ENCODE peak calls at places on chromosome 6, in six cellular contexts. One of them, this sample, is unnamed.

GRCh38 chr6:40286027-40286426 is 301.1 kb downstream of the LRFN2 start:
- DNase-seq in endothelial cell: no peak
- DNase-seq in mesothelial cell of epicardium: no peak
- DNase-seq in neural progenitor cell: peak
- DNase-seq in IMR-90: no peak
- DNase-seq in cardiac fibroblast: no peak
- DNase-seq in this sample: no peak

GRCh38 chr6:34157236-34157830 is 11.4 kb upstream of the GRM4 start:
- DNase-seq in endothelial cell: no peak
- DNase-seq in mesothelial cell of epicardium: no peak
- DNase-seq in neural progenitor cell: no peak
- DNase-seq in IMR-90: no peak
- DNase-seq in cardiac fibroblast: no peak
- DNase-seq in this sample: no peak

GRCh38 chr6:130997061-130997753 is 65.8 kb downstream of the EPB41L2 start:
- DNase-seq in endothelial cell: no peak
- DNase-seq in mesothelial cell of epicardium: no peak
- DNase-seq in neural progenitor cell: peak
- DNase-seq in IMR-90: peak
- DNase-seq in cardiac fibroblast: peak
- DNase-seq in this sample: no peak

GRCh38 chr6:82363368-82364086 is at the start of gene TPBG:
- DNase-seq in endothelial cell: peak
- DNase-seq in mesothelial cell of epicardium: peak
- DNase-seq in neural progenitor cell: peak
- DNase-seq in IMR-90: peak
- DNase-seq in cardiac fibroblast: peak
- DNase-seq in this sample: no peak

GRCh38 chr6:128528241-128528640 is 7.8 kb upstream of the PTPRK start:
- DNase-seq in endothelial cell: no peak
- DNase-seq in mesothelial cell of epicardium: no peak
- DNase-seq in neural progenitor cell: no peak
- DNase-seq in IMR-90: no peak
- DNase-seq in cardiac fibroblast: no peak
- DNase-seq in this sample: no peak

GRCh38 chr6:158020811-158021210 is 39.1 kb downstream of the SYNJ2 start:
- DNase-seq in endothelial cell: no peak
- DNase-seq in mesothelial cell of epicardium: no peak
- DNase-seq in neural progenitor cell: no peak
- DNase-seq in IMR-90: no peak
- DNase-seq in cardiac fibroblast: no peak
- DNase-seq in this sample: no peak

GRCh38 chr6:39040080-39040673 is 8.4 kb upstream of the GLP1R start:
- DNase-seq in endothelial cell: no peak
- DNase-seq in mesothelial cell of epicardium: no peak
- DNase-seq in neural progenitor cell: no peak
- DNase-seq in IMR-90: no peak
- DNase-seq in cardiac fibroblast: no peak
- DNase-seq in this sample: no peak

GRCh38 chr6:134379086-134379485 is 61.2 kb upstream of the SGK1 start:
- DNase-seq in endothelial cell: no peak
- DNase-seq in mesothelial cell of epicardium: peak
- DNase-seq in neural progenitor cell: no peak
- DNase-seq in IMR-90: no peak
- DNase-seq in cardiac fibroblast: no peak
- DNase-seq in this sample: peak

GRCh38 chr6:138087549-138087948 is 19.7 kb downstream of the PERP start:
- DNase-seq in endothelial cell: no peak
- DNase-seq in mesothelial cell of epicardium: no peak
- DNase-seq in neural progenitor cell: no peak
- DNase-seq in IMR-90: no peak
- DNase-seq in cardiac fibroblast: no peak
- DNase-seq in this sample: no peak

This sample was measured in iPS DF 6.9.